ENCODE peak calls at places on chromosomes 5 and 9, in four cellular contexts. T is WTC11, C is GM12878, E is HepG2. R is an unnamed sample.
A peak's percentile ranks its signal among the peaks of the same experiment; 100 is the strongest.

GRCh38 chr5:111254613-111255012 is 30.4 kb downstream of the CAMK4 start:
- DNase-seq in T (no peak), C (peak; percentile 95), E (no peak), R (no peak)

GRCh38 chr9:19379697-19380046 is 364 bp downstream of the RPS6 start:
- DNase-seq in T (peak; percentile 21), C (no peak), E (no peak), R (peak; percentile 43)

GRCh38 chr5:5017827-5018559 is 122.1 kb upstream of the ADAMTS16 start:
- DNase-seq in T (no peak), C (no peak), E (no peak), R (no peak)

GRCh38 chr5:85204289-85204688 is 819.6 kb upstream of the EDIL3 start:
- DNase-seq in T (no peak), C (no peak), E (no peak), R (no peak)

GRCh38 chr9:36396985-36397384 is 3.1 kb downstream of the RNF38 start:
- DNase-seq in T (no peak), C (no peak), E (no peak), R (no peak)

GRCh38 chr9:85290019-85290418 is 451.7 kb downstream of the AGTPBP1 start:
- DNase-seq in T (no peak), C (no peak), E (no peak), R (no peak)

GRCh38 chr9:5845147-5845531 is 12.2 kb upstream of the ERMP1 start:
- DNase-seq in T (no peak), C (no peak), E (no peak), R (no peak)

GRCh38 chr9:5492965-5493364 is 17.4 kb upstream of the PDCD1LG2 start:
- DNase-seq in T (no peak), C (no peak), E (peak; percentile 3), R (no peak)

GRCh38 chr9:91914404-91914803 is 35.6 kb downstream of the ROR2 start:
- DNase-seq in T (peak; percentile 46), C (no peak), E (no peak), R (peak; percentile 64)

GRCh38 chr9:124251605-124252366 is 6.0 kb upstream of the NEK6 start:
- DNase-seq in T (no peak), C (no peak), E (no peak), R (no peak)

GRCh38 chr5:91361055-91361701 is 21.9 kb downstream of the ARRDC3 start:
- DNase-seq in T (no peak), C (peak; percentile 49), E (no peak), R (no peak)

GRCh38 chr5:108634951-108635288 is 112.8 kb upstream of the FER start:
- DNase-seq in T (no peak), C (peak; percentile 20), E (no peak), R (no peak)

GRCh38 chr5:73151733-73152410 is 21.1 kb upstream of the TMEM174 start:
- DNase-seq in T (no peak), C (no peak), E (no peak), R (no peak)

GRCh38 chr9:10252174-10252573 is 360.6 kb downstream of the PTPRD start:
- DNase-seq in T (no peak), C (no peak), E (no peak), R (no peak)

GRCh38 chr5:82657036-82657699 is 379.0 kb upstream of the RPS23 start:
- DNase-seq in T (no peak), C (no peak), E (no peak), R (no peak)

GRCh38 chr5:123035950-123036390 is 555 bp downstream of the PPIC start:
- DNase-seq in T (peak; percentile 60), C (no peak), E (peak; percentile 22), R (no peak)

GRCh38 chr9:36772449-36773370 is 200.0 kb downstream of the MELK start:
- DNase-seq in T (no peak), C (no peak), E (no peak), R (no peak)

GRCh38 chr5:42995152-42995751 is 44.9 kb downstream of the ANXA2R start:
- DNase-seq in T (no peak), C (no peak), E (no peak), R (no peak)

GRCh38 chr5:142551242-142552067 is 134.4 kb downstream of the FGF1 start:
- DNase-seq in T (peak; percentile 64), C (no peak), E (no peak), R (no peak)

GRCh38 chr9:96203867-96204412 is 98.0 kb downstream of the HSD17B3 start:
- DNase-seq in T (no peak), C (no peak), E (no peak), R (no peak)

GRCh38 chr9:138025417-138025816 is 147.8 kb downstream of the CACNA1B start:
- DNase-seq in T (no peak), C (no peak), E (no peak), R (no peak)

GRCh38 chr5:109900911-109901627 is 211.3 kb downstream of the MAN2A1 start:
- DNase-seq in T (no peak), C (no peak), E (peak; percentile 97), R (no peak)

GRCh38 chr5:43110606-43111170 is 10.0 kb upstream of the ZNF131 start:
- DNase-seq in T (peak; percentile 54), C (no peak), E (peak; percentile 43), R (peak; percentile 43)

GRCh38 chr5:38104497-38105230 is 153.7 kb upstream of the EGFLAM start:
- DNase-seq in T (peak; percentile 38), C (no peak), E (peak; percentile 99), R (no peak)

GRCh38 chr9:69898714-69899209 is 78.1 kb downstream of the CFAP95 start:
- DNase-seq in T (no peak), C (no peak), E (peak; percentile 64), R (no peak)
- TF ChIP-seq CREM in T (no peak), C (no peak), E (no peak), R (no peak)

DNA sequence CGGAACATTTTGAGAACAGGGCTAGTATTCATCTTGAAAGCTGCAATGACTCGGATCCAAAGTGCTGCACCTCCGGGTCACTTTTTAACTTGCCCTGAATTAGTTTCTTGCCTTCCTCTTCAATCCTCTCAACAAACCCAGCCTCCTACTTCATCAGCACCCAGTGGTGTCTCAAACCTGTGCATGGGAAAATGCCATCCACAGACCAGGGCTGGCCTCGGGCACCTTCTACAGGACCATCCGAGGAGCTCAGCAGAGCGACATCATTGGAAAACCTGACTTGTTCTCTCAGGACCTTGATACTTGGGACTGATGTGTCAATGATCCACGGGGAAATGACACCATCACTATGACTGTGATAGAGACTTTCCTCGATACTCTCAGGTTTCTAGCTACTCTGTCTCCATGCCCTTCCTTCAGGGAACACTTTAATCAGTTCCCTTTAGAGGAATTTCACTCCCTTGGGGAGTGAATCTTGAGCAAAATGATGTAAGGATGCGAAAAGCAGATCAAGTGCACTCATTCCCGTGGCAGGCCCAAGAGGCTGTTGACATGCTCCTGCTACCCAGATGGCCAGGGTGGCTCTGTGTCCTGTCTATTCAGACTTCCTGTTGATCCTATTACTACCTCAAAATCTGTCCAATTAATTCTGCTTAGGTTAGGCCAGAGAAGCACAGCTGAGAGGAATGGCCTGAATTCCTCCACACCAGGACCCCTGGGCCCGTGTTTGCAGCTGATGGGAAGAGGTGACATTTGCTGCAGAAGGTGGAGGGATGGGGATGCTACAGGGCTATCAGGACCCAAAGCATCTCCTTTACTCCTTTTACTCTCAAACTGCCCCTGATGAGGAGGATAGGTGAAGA is 96.5 kb upstream of the SLC25A48 start:
- DNase-seq in T (no peak), C (no peak), E (no peak), R (no peak)
- TF ChIP-seq CREM in T (no peak), C (no peak), E (no peak), R (no peak)

DNA sequence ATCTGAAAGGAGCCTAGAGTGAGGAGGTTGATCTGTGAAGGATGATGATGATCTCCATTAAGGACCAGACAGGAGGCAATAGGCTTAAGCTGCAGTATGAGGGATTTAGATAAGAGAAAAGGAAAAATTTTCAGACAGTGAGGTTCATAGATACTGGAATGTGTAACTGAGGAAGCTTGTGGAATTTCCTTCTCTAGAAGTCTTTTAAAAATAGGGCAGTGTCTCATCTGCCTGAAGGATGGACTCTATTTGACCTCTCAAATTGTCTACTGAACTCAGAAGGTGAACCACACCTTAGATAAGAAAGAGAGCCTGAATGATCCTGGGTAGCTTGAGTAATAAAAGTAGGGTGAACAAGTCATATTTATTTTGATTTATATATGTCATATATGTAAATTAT is 148.2 kb upstream of the CDKN2B start:
- DNase-seq in T (no peak), C (no peak), E (no peak), R (no peak)
- TF ChIP-seq CREM in T (no peak), C (no peak), E (no peak), R (no peak)

DNA sequence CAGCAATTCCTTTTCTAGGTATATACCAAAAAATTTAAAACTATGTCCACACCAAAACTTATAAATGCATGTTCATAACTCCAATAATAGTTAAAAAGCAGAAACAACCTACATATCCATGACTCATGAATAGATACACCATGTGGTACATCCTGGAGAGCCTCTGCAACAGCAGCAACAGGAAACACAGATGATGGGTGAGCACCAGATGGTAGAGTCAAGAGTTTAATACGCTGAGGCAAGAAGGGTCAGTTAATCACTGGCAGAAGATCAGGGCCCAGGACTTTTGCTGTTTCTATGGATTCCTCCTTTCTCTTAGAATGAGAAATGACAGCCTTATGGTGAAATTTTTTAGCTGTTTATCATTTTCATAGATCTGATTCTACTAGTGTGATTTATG is 351.8 kb upstream of the ADAMTSL1 start:
- DNase-seq in T (no peak), C (no peak), E (no peak), R (no peak)
- TF ChIP-seq CREM in T (no peak), C (no peak), E (no peak), R (no peak)

GRCh38 chr5:148559461-148559860 is 94.9 kb downstream of the HTR4 start:
- DNase-seq in T (no peak), C (no peak), E (no peak), R (no peak)
- TF ChIP-seq CREM in T (no peak), C (no peak), E (no peak), R (no peak)

DNA sequence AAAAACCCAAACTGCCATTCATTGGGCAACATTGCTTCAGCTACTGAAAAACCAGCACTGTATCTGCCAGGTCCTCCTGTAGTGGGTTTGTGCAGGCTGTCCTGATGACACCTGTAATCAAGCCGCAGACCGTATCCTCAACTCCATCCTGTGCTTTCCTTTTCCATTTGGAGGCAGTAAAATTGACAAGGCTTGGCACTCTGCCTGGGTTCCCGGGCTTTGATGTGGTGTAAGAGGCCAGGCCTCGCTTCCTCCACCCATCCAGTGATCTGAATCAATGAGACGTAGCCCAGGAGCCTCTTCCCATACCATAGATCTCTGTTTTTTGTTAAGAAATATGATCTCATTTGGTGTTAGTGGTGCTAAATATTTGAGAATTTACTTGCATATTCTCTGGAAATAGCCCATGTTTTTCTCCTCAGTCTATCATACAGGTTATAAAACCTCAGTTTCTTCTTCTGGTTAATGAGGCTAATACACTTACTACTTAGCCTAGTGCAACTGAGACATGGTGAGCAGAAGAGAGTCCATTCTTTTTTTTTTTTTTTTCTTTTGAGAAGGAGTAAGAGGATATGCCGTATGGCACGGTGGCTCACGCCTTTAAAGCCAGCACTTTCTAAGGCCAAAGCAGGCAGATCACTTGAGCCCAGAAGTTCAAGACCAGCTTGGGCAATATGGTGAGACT is 34.8 kb downstream of the LSM11 start:
- DNase-seq in T (no peak), C (no peak), E (peak; percentile 56), R (no peak)
- TF ChIP-seq CREM in T (no peak), C (no peak), E (no peak), R (no peak)

GRCh38 chr5:88786789-88787188 is 96.2 kb downstream of the MEF2C start:
- DNase-seq in T (no peak), C (no peak), E (no peak), R (no peak)

GRCh38 chr5:88780731-88781130 is 102.3 kb downstream of the MEF2C start:
- DNase-seq in T (no peak), C (no peak), E (no peak), R (no peak)

GRCh38 chr5:88786217-88786560 is 96.8 kb downstream of the MEF2C start:
- DNase-seq in T (no peak), C (no peak), E (no peak), R (no peak)

GRCh38 chr5:88787856-88788255 is 95.1 kb downstream of the MEF2C start:
- DNase-seq in T (no peak), C (no peak), E (no peak), R (no peak)

GRCh38 chr5:88785396-88786216 is 97.4 kb downstream of the MEF2C start:
- DNase-seq in T (no peak), C (peak; percentile 43), E (no peak), R (no peak)
- TF ChIP-seq CREM in T (no peak), C (no peak), E (no peak), R (no peak)